ENCODE peak calls at places on chromosomes 7 and 10, in five cellular contexts. One of them, this sample, is unnamed.

GRCh38 chr7:130927564-130927963 is 193.6 kb upstream of the KLF14 start:
- DNase-seq in H7: no peak
- DNase-seq in ELR: no peak
- DNase-seq in activated naive CD4-positive, alpha-beta T cell: no peak
- DNase-seq in ascending aorta: no peak
- DNase-seq in this sample: no peak

GRCh38 chr10:58560068-58560467 is 47.4 kb downstream of the BICC1 start:
- DNase-seq in ELR: peak; percentile 3
- DNase-seq in activated naive CD4-positive, alpha-beta T cell: no peak
- DNase-seq in H7: no peak
- DNase-seq in ascending aorta: no peak
- DNase-seq in this sample: no peak

GRCh38 chr10:20712766-20713165 is 184.3 kb downstream of the NEBL start:
- DNase-seq in activated naive CD4-positive, alpha-beta T cell: no peak
- DNase-seq in ELR: no peak
- DNase-seq in H7: no peak
- DNase-seq in ascending aorta: no peak
- DNase-seq in this sample: peak; percentile 71

GRCh38 chr7:78220754-78221153 is 422.2 kb downstream of the PHTF2 start:
- DNase-seq in ELR: no peak
- DNase-seq in ascending aorta: no peak
- DNase-seq in activated naive CD4-positive, alpha-beta T cell: no peak
- DNase-seq in H7: no peak
- DNase-seq in this sample: no peak

GRCh38 chr10:78306358-78306757 is 272.7 kb downstream of the RPS24 start:
- DNase-seq in ascending aorta: peak; percentile 38
- DNase-seq in ELR: no peak
- DNase-seq in H7: no peak
- DNase-seq in activated naive CD4-positive, alpha-beta T cell: no peak
- DNase-seq in this sample: peak; percentile 40

GRCh38 chr10:93445097-93445960 is 36.8 kb downstream of the MYOF start:
- DNase-seq in ascending aorta: peak; percentile 97
- DNase-seq in ELR: peak; percentile 87
- DNase-seq in H7: peak; percentile 86
- DNase-seq in activated naive CD4-positive, alpha-beta T cell: no peak
- DNase-seq in this sample: peak; percentile 98

GRCh38 chr7:100088621-100089457 is at the start of gene COPS6:
- DNase-seq in ascending aorta: peak; percentile 91
- DNase-seq in activated naive CD4-positive, alpha-beta T cell: peak; percentile 85
- DNase-seq in H7: peak; percentile 95
- DNase-seq in ELR: peak; percentile 80
- DNase-seq in this sample: peak; percentile 81

GRCh38 chr10:11742779-11743298 is 657 bp downstream of the ECHDC3 start:
- DNase-seq in ELR: no peak
- DNase-seq in activated naive CD4-positive, alpha-beta T cell: no peak
- DNase-seq in ascending aorta: no peak
- DNase-seq in H7: no peak
- DNase-seq in this sample: no peak

GRCh38 chr10:124971276-124971675 is 29.4 kb downstream of the ZRANB1 start:
- DNase-seq in ELR: no peak
- DNase-seq in H7: no peak
- DNase-seq in activated naive CD4-positive, alpha-beta T cell: no peak
- DNase-seq in ascending aorta: no peak
- DNase-seq in this sample: no peak

GRCh38 chr7:128919881-128920789 is 9.6 kb upstream of the KCP start:
- DNase-seq in activated naive CD4-positive, alpha-beta T cell: no peak
- DNase-seq in ELR: peak; percentile 10
- DNase-seq in H7: peak; percentile 77
- DNase-seq in ascending aorta: no peak
- DNase-seq in this sample: peak; percentile 52

GRCh38 chr10:7157091-7157490 is 253.7 kb downstream of the SFMBT2 start:
- DNase-seq in ascending aorta: no peak
- DNase-seq in H7: no peak
- DNase-seq in activated naive CD4-positive, alpha-beta T cell: no peak
- DNase-seq in ELR: no peak
- DNase-seq in this sample: no peak

GRCh38 chr10:6423004-6423403 is 157.1 kb downstream of the PRKCQ start:
- DNase-seq in ascending aorta: no peak
- DNase-seq in activated naive CD4-positive, alpha-beta T cell: no peak
- DNase-seq in ELR: peak; percentile 62
- DNase-seq in H7: no peak
- DNase-seq in this sample: peak; percentile 80

GRCh38 chr7:48251766-48252165 is 80.5 kb downstream of the ABCA13 start:
- DNase-seq in activated naive CD4-positive, alpha-beta T cell: no peak
- DNase-seq in ascending aorta: no peak
- DNase-seq in ELR: peak; percentile 32
- DNase-seq in H7: no peak
- DNase-seq in this sample: no peak

This sample was measured in islet precursor cell.